ENCODE peak calls at places on chromosomes 1 and 21, in nine cellular contexts. S, C, U, O, P, H, F, K and W are unnamed samples.
A peak's percentile ranks its signal among the peaks of the same experiment; 100 is the strongest.

GRCh38 chr1:16017461-16018303 is at the start of gene HSPB7:
- DNase-seq in U (peak; percentile 28), C (no peak), H (peak; percentile 35), P (no peak), F (peak; percentile 97), O (no peak), K (no peak), S (peak; percentile 69), W (no peak)

GRCh38 chr21:39633043-39633442 is 20.3 kb downstream of the B3GALT5 start:
- DNase-seq in S (no peak), O (no peak), P (peak; percentile 51), H (peak; percentile 76), C (peak; percentile 49), F (no peak), K (no peak), U (no peak), W (no peak)

GRCh38 chr1:91161749-91162148 is 139.9 kb upstream of the ZNF644 start:
- DNase-seq in H (no peak), K (no peak), F (no peak), S (no peak), C (no peak), P (no peak), O (no peak), U (no peak), W (no peak)

GRCh38 chr21:33027401-33028185 is 1.9 kb downstream of the OLIG2 start:
- DNase-seq in P (no peak), C (no peak), K (no peak), O (no peak), U (no peak), S (peak; percentile 41), F (no peak), H (no peak), W (no peak)

GRCh38 chr1:208036177-208036808 is 125.4 kb upstream of the CD34 start:
- DNase-seq in P (peak; percentile 16), K (no peak), O (no peak), U (no peak), C (no peak), H (peak; percentile 29), F (no peak), S (no peak), W (no peak)

GRCh38 chr1:243667133-243667532 is 182.9 kb downstream of the AKT3 start:
- DNase-seq in F (no peak), S (no peak), H (no peak), K (no peak), C (no peak), O (no peak), U (no peak), P (no peak), W (no peak)

GRCh38 chr1:8439015-8439702 is 121.2 kb downstream of the SLC45A1 start:
- DNase-seq in O (no peak), K (no peak), U (no peak), H (peak; percentile 91), P (peak; percentile 35), F (peak; percentile 89), S (peak; percentile 74), C (peak; percentile 36), W (no peak)

GRCh38 chr1:159945483-159946241 is at the start of gene IGSF9:
- DNase-seq in C (peak; percentile 97), O (peak; percentile 42), H (peak; percentile 59), F (peak; percentile 72), S (peak; percentile 92), K (peak; percentile 61), U (peak; percentile 79), P (peak; percentile 55), W (peak; percentile 67)

GRCh38 chr1:36691374-36691773 is 208.7 kb upstream of the CSF3R start:
- DNase-seq in S (no peak), O (no peak), K (no peak), H (no peak), F (no peak), C (peak; percentile 69), P (no peak), U (no peak), W (no peak)

GRCh38 chr1:55703726-55704363 is 488.7 kb upstream of the USP24 start:
- DNase-seq in U (no peak), K (no peak), H (no peak), S (no peak), C (no peak), F (no peak), O (no peak), P (no peak), W (no peak)

GRCh38 chr1:41713557-41714327 is 205.0 kb downstream of the HIVEP3 start:
- DNase-seq in F (no peak), S (peak; percentile 73), O (no peak), U (no peak), C (peak; percentile 78), K (no peak), H (peak; percentile 78), P (no peak), W (no peak)

GRCh38 chr1:4107291-4107690 is 207.2 kb upstream of the C1orf174 start:
- DNase-seq in F (no peak), K (no peak), O (no peak), C (no peak), H (no peak), P (no peak), S (no peak), U (no peak), W (no peak)

GRCh38 chr21:38567577-38568360 is 69.5 kb upstream of the ERG start:
- DNase-seq in S (no peak), K (no peak), U (no peak), H (peak; percentile 82), C (peak; percentile 27), F (no peak), O (no peak), P (no peak), W (no peak)

GRCh38 chr1:29586991-29587745 is 350.8 kb downstream of the PTPRU start:
- DNase-seq in O (no peak), K (no peak), H (no peak), F (no peak), P (no peak), S (no peak), U (no peak), C (peak; percentile 87), W (no peak)